ENCODE peak calls at places on chromosomes 12 and 14, in five cellular contexts. G, P, M, F and V are unnamed samples.

GRCh38 chr14:95156153-95156764 is 1.1 kb downstream of the DICER1 start:
- DNase-seq in F (peak), G (no peak), P (no peak), M (no peak), V (no peak)

GRCh38 chr12:17216156-17216555 is 610.2 kb upstream of the LMO3 start:
- DNase-seq in G (no peak), M (no peak), P (no peak), F (no peak), V (no peak)

GRCh38 chr12:127296591-127296990 is 970.4 kb upstream of the TMEM132C start:
- DNase-seq in F (no peak), G (no peak), P (no peak), M (no peak), V (no peak)

GRCh38 chr12:117836476-117836875 is 132.3 kb downstream of the KSR2 start:
- DNase-seq in G (no peak), F (no peak), M (no peak), P (no peak), V (no peak)

GRCh38 chr12:53827306-53827705 is 75.5 kb upstream of the CISTR start:
- DNase-seq in P (no peak), M (no peak), F (no peak), G (no peak), V (no peak)

GRCh38 chr14:90239139-90239538 is 17.2 kb upstream of the PSMC1 start:
- DNase-seq in G (no peak), M (no peak), F (no peak), P (no peak), V (no peak)

GRCh38 chr14:104975481-104976197 is 2.5 kb downstream of the AHNAK2 start:
- DNase-seq in G (no peak), M (no peak), F (no peak), P (no peak), V (no peak)

GRCh38 chr12:1328385-1328784 is 266.0 kb downstream of the FBXL14 start:
- DNase-seq in F (no peak), M (no peak), P (no peak), G (no peak), V (no peak)

GRCh38 chr12:130761537-130762318 is 45.6 kb upstream of the RIMBP2 start:
- DNase-seq in M (peak), F (peak), G (no peak), P (no peak), V (no peak)

GRCh38 chr12:25590021-25590721 is 37.1 kb upstream of the LMNTD1 start:
- DNase-seq in M (no peak), P (no peak), G (no peak), F (no peak), V (no peak)

GRCh38 chr14:63897706-63898105 is 44.9 kb downstream of the SYNE2 start:
- DNase-seq in P (no peak), F (no peak), G (no peak), M (no peak), V (peak)

GRCh38 chr12:109150124-109150640 is 33.8 kb downstream of the ACACB start:
- DNase-seq in F (no peak), P (no peak), M (no peak), G (no peak), V (no peak)

GRCh38 chr14:87049886-87050820 is 942.8 kb downstream of the GALC start:
- DNase-seq in G (no peak), F (peak), M (peak), P (peak), V (peak)

GRCh38 chr14:75170797-75171196 is 5.6 kb downstream of the TMED10 start:
- DNase-seq in G (no peak), M (no peak), P (no peak), F (no peak), V (no peak)

GRCh38 chr12:25761356-25761755 is 197.1 kb upstream of the RASSF8 start:
- DNase-seq in P (no peak), G (no peak), F (no peak), M (no peak), V (no peak)

GRCh38 chr12:127570387-127570786 is 696.6 kb upstream of the TMEM132C start:
- DNase-seq in M (no peak), G (no peak), P (no peak), F (no peak), V (no peak)